ENCODE peak calls at places on chromosomes 11 and 22, in seven cellular contexts. One of them, this sample, is unnamed.

GRCh38 chr22:28896611-28897010 is 13.2 kb downstream of the ZNRF3 start:
- DNase-seq in testis: no peak
- DNase-seq in COR-L47: no peak
- DNase-seq in adipocyte: no peak
- DNase-seq in fibroblast of pulmonary artery: no peak
- DNase-seq in foreskin fibroblast: no peak
- DNase-seq in epithelial cell of esophagus: peak
- DNase-seq in this sample: no peak

GRCh38 chr11:32210601-32211000 is 119.7 kb downstream of the RCN1 start:
- DNase-seq in testis: no peak
- DNase-seq in foreskin fibroblast: no peak
- DNase-seq in COR-L47: no peak
- DNase-seq in adipocyte: no peak
- DNase-seq in epithelial cell of esophagus: peak
- DNase-seq in fibroblast of pulmonary artery: peak
- DNase-seq in this sample: no peak

GRCh38 chr11:110982214-110982613 is 263.3 kb upstream of the POU2AF2 start:
- DNase-seq in fibroblast of pulmonary artery: no peak
- DNase-seq in foreskin fibroblast: no peak
- DNase-seq in testis: no peak
- DNase-seq in COR-L47: no peak
- DNase-seq in epithelial cell of esophagus: no peak
- DNase-seq in adipocyte: no peak
- DNase-seq in this sample: no peak

GRCh38 chr11:64880240-64881001 is 2.0 kb upstream of the EHD1 start:
- DNase-seq in fibroblast of pulmonary artery: no peak
- DNase-seq in epithelial cell of esophagus: no peak
- DNase-seq in testis: peak
- DNase-seq in COR-L47: no peak
- DNase-seq in foreskin fibroblast: no peak
- DNase-seq in adipocyte: no peak
- DNase-seq in this sample: peak

GRCh38 chr22:44545773-44546172 is 47.7 kb upstream of the RTL6 start:
- DNase-seq in adipocyte: no peak
- DNase-seq in testis: no peak
- DNase-seq in fibroblast of pulmonary artery: no peak
- DNase-seq in COR-L47: no peak
- DNase-seq in foreskin fibroblast: no peak
- DNase-seq in epithelial cell of esophagus: no peak
- DNase-seq in this sample: no peak

GRCh38 chr11:133240908-133241307 is 291.4 kb downstream of the OPCML start:
- DNase-seq in epithelial cell of esophagus: no peak
- DNase-seq in COR-L47: no peak
- DNase-seq in adipocyte: no peak
- DNase-seq in fibroblast of pulmonary artery: no peak
- DNase-seq in foreskin fibroblast: no peak
- DNase-seq in testis: no peak
- DNase-seq in this sample: no peak

GRCh38 chr11:92794783-92795182 is 174.7 kb upstream of the MTNR1B start:
- DNase-seq in testis: no peak
- DNase-seq in COR-L47: no peak
- DNase-seq in adipocyte: no peak
- DNase-seq in fibroblast of pulmonary artery: no peak
- DNase-seq in foreskin fibroblast: no peak
- DNase-seq in epithelial cell of esophagus: no peak
- DNase-seq in this sample: no peak

GRCh38 chr22:44341431-44342346 is 28.9 kb upstream of the SHISAL1 start:
- DNase-seq in fibroblast of pulmonary artery: peak
- DNase-seq in testis: no peak
- DNase-seq in foreskin fibroblast: no peak
- DNase-seq in adipocyte: peak
- DNase-seq in epithelial cell of esophagus: no peak
- DNase-seq in COR-L47: no peak
- DNase-seq in this sample: no peak

GRCh38 chr11:1770528-1770927 is 6.8 kb upstream of the CTSD start:
- DNase-seq in COR-L47: no peak
- DNase-seq in fibroblast of pulmonary artery: no peak
- DNase-seq in foreskin fibroblast: no peak
- DNase-seq in adipocyte: no peak
- DNase-seq in epithelial cell of esophagus: no peak
- DNase-seq in testis: no peak
- DNase-seq in this sample: no peak

GRCh38 chr11:12086271-12087074 is 23.9 kb upstream of the MICAL2 start:
- DNase-seq in fibroblast of pulmonary artery: peak
- DNase-seq in testis: peak
- DNase-seq in foreskin fibroblast: peak
- DNase-seq in adipocyte: peak
- DNase-seq in epithelial cell of esophagus: peak
- DNase-seq in COR-L47: no peak
- DNase-seq in this sample: no peak

GRCh38 chr11:61266602-61267001 is 25.6 kb downstream of the PGA5 start:
- DNase-seq in foreskin fibroblast: no peak
- DNase-seq in COR-L47: no peak
- DNase-seq in fibroblast of pulmonary artery: no peak
- DNase-seq in adipocyte: peak
- DNase-seq in testis: no peak
- DNase-seq in epithelial cell of esophagus: peak
- DNase-seq in this sample: no peak

GRCh38 chr11:32385998-32386397 is 49.3 kb downstream of the WT1 start:
- DNase-seq in COR-L47: no peak
- DNase-seq in testis: peak
- DNase-seq in fibroblast of pulmonary artery: peak
- DNase-seq in epithelial cell of esophagus: peak
- DNase-seq in adipocyte: peak
- DNase-seq in foreskin fibroblast: peak
- DNase-seq in this sample: peak

GRCh38 chr11:28728666-28729065 is 620.5 kb downstream of the METTL15 start:
- DNase-seq in foreskin fibroblast: no peak
- DNase-seq in COR-L47: no peak
- DNase-seq in epithelial cell of esophagus: no peak
- DNase-seq in testis: no peak
- DNase-seq in fibroblast of pulmonary artery: no peak
- DNase-seq in adipocyte: no peak
- DNase-seq in this sample: no peak